ENCODE peak calls at places on chromosomes 3 and 15, in six cellular contexts. G is myocyte; N is body of pancreas; C is stimulated activated CD4-positive, alpha-beta T cell treated with anti-CD3 and anti-CD28 coated beads, Interleukin-12 subunit alpha, Interleukin-12 subunit beta, amount 100 ng/mL, for 4 hours; V is EL; D is small intestine. K is an unnamed sample.

GRCh38 chr3:102532901-102533300 is 98.1 kb downstream of the ZPLD1 start:
- DNase-seq in N (no peak), C (no peak), G (peak), D (no peak), V (peak), K (no peak)

GRCh38 chr15:94414921-94415320 is 183.6 kb downstream of the MCTP2 start:
- DNase-seq in D (no peak), N (no peak), V (no peak), C (no peak), G (no peak), K (no peak)

GRCh38 chr3:39809181-39809994 is at the start of gene MYRIP:
- DNase-seq in D (peak), N (peak), C (no peak), G (peak), V (peak), K (peak)

GRCh38 chr3:150367771-150368170 is 40.3 kb upstream of the TSC22D2 start:
- DNase-seq in C (no peak), G (no peak), D (no peak), N (no peak), V (no peak), K (no peak)

GRCh38 chr15:66024998-66025397 is 155.7 kb downstream of the RAB11A start:
- DNase-seq in C (no peak), G (no peak), V (no peak), N (no peak), D (no peak), K (no peak)

GRCh38 chr15:65819563-65819960 is 27.5 kb upstream of the DENND4A start:
- DNase-seq in V (peak), C (no peak), G (no peak), N (no peak), D (no peak), K (no peak)

GRCh38 chr3:51371943-51372557 is 13.0 kb upstream of the MANF start:
- DNase-seq in D (peak), N (peak), C (no peak), G (peak), V (peak), K (peak)

GRCh38 chr3:43153189-43154083 is 47.6 kb upstream of the POMGNT2 start:
- DNase-seq in V (peak), G (peak), C (no peak), N (peak), D (no peak), K (no peak)

GRCh38 chr15:64809649-64810498 is 15.6 kb downstream of the PIF1 start:
- DNase-seq in G (peak), V (peak), D (peak), N (peak), C (peak), K (peak)

GRCh38 chr3:74537164-74537563 is 77.3 kb downstream of the CNTN3 start:
- DNase-seq in G (no peak), C (no peak), D (no peak), V (peak), N (no peak), K (no peak)

GRCh38 chr15:40252438-40253178 is 13.7 kb downstream of the PAK6 start:
- DNase-seq in V (no peak), D (peak), G (no peak), N (peak), C (no peak), K (peak)

GRCh38 chr3:74489393-74489792 is 125.1 kb downstream of the CNTN3 start:
- DNase-seq in C (no peak), G (no peak), N (no peak), D (no peak), V (peak), K (no peak)

GRCh38 chr15:90471769-90472168 is 58.0 kb upstream of the CRTC3 start:
- DNase-seq in D (no peak), C (no peak), G (peak), N (no peak), V (no peak), K (no peak)

GRCh38 chr3:12405432-12406272 is 78.6 kb upstream of the TSEN2 start:
- DNase-seq in N (peak), V (peak), C (no peak), D (peak), G (peak), K (no peak)

GRCh38 chr3:152258448-152259302 is 10.1 kb upstream of the MBNL1 start:
- DNase-seq in V (peak), N (peak), G (peak), C (no peak), D (peak), K (no peak)

GRCh38 chr3:185561374-185561943 is 9.1 kb upstream of the LIPH start:
- DNase-seq in N (no peak), V (no peak), C (no peak), D (no peak), G (peak), K (no peak)

GRCh38 chr15:50145451-50145872 is 26.4 kb upstream of the ATP8B4 start:
- DNase-seq in D (peak), V (peak), C (no peak), G (peak), N (no peak), K (peak)

GRCh38 chr15:97168704-97169475 is 791.6 kb upstream of the ARRDC4 start:
- DNase-seq in N (no peak), G (no peak), C (no peak), V (no peak), D (no peak), K (peak)

GRCh38 chr3:117788499-117788898 is 1078.9 kb downstream of the TUSC7 start:
- DNase-seq in N (no peak), C (no peak), V (no peak), D (no peak), G (no peak), K (no peak)

GRCh38 chr15:32888221-32888761 is 170.5 kb downstream of the GREM1 start:
- DNase-seq in C (no peak), G (no peak), V (peak), N (no peak), D (no peak), K (no peak)

GRCh38 chr3:141240290-141241247 is 8.9 kb downstream of the PXYLP1 start:
- DNase-seq in V (peak), D (no peak), N (no peak), C (no peak), G (no peak), K (no peak)

GRCh38 chr15:61702224-61703120 is 357.8 kb downstream of the VPS13C start:
- DNase-seq in N (no peak), G (peak), D (no peak), C (no peak), V (no peak), K (peak)

GRCh38 chr3:81816473-81817260 is 55.2 kb upstream of the GBE1 start:
- DNase-seq in V (no peak), D (no peak), G (peak), C (no peak), N (peak), K (no peak)

GRCh38 chr3:169324454-169324789 is 339.1 kb downstream of the MECOM start:
- DNase-seq in G (no peak), N (no peak), V (no peak), C (no peak), D (no peak), K (no peak)

GRCh38 chr3:158539414-158540014 is 31.5 kb upstream of the MLF1 start:
- DNase-seq in C (peak), D (peak), G (peak), N (peak), V (peak), K (peak)

GRCh38 chr3:83946554-83946953 is 1012.2 kb upstream of the CADM2 start:
- DNase-seq in G (no peak), V (no peak), D (no peak), N (no peak), C (no peak), K (no peak)

GRCh38 chr3:170180107-170180951 is 1.2 kb downstream of the PHC3 start:
- DNase-seq in C (no peak), V (peak), G (peak), D (peak), N (no peak), K (no peak)

K was measured in NCI-H1436.